ENCODE peak calls at places on chromosomes 12 and 14, in four cellular contexts. One of them, this sample, is unnamed.

GRCh38 chr14:72758420-72758819 is 135.5 kb downstream of the DPF3 start:
- DNase-seq in smooth muscle cell of the brain vasculature: no peak
- DNase-seq in NCI-H345: no peak
- DNase-seq in prostate gland: no peak
- DNase-seq in this sample: no peak

GRCh38 chr12:98002887-98003493 is 512.4 kb upstream of the TMPO start:
- DNase-seq in smooth muscle cell of the brain vasculature: no peak
- DNase-seq in NCI-H345: peak
- DNase-seq in prostate gland: peak
- DNase-seq in this sample: peak

GRCh38 chr12:94644141-94644575 is 6.2 kb downstream of the TMCC3 start:
- DNase-seq in smooth muscle cell of the brain vasculature: no peak
- DNase-seq in NCI-H345: no peak
- DNase-seq in prostate gland: no peak
- DNase-seq in this sample: no peak

GRCh38 chr14:24243336-24243836 is 963 bp upstream of the TINF2 start:
- DNase-seq in smooth muscle cell of the brain vasculature: no peak
- DNase-seq in NCI-H345: no peak
- DNase-seq in prostate gland: no peak
- DNase-seq in this sample: peak

GRCh38 chr12:24719293-24719721 is 229.6 kb downstream of the BCAT1 start:
- DNase-seq in smooth muscle cell of the brain vasculature: no peak
- DNase-seq in NCI-H345: no peak
- DNase-seq in prostate gland: no peak
- DNase-seq in this sample: no peak

GRCh38 chr12:1351926-1352325 is 242.5 kb downstream of the FBXL14 start:
- DNase-seq in smooth muscle cell of the brain vasculature: no peak
- DNase-seq in NCI-H345: no peak
- DNase-seq in prostate gland: no peak
- DNase-seq in this sample: no peak

GRCh38 chr14:31968107-31968810 is 108.8 kb upstream of the ARHGAP5 start:
- DNase-seq in smooth muscle cell of the brain vasculature: no peak
- DNase-seq in NCI-H345: no peak
- DNase-seq in prostate gland: no peak
- DNase-seq in this sample: no peak

GRCh38 chr12:47193066-47193465 is 113.3 kb upstream of the AMIGO2 start:
- DNase-seq in smooth muscle cell of the brain vasculature: no peak
- DNase-seq in NCI-H345: no peak
- DNase-seq in prostate gland: no peak
- DNase-seq in this sample: no peak

GRCh38 chr12:83172441-83172840 is 485.7 kb downstream of the TMTC2 start:
- DNase-seq in smooth muscle cell of the brain vasculature: no peak
- DNase-seq in NCI-H345: no peak
- DNase-seq in prostate gland: no peak
- DNase-seq in this sample: no peak

GRCh38 chr14:91269076-91269991 is 24.8 kb upstream of the GPR68 start:
- DNase-seq in smooth muscle cell of the brain vasculature: no peak
- DNase-seq in NCI-H345: no peak
- DNase-seq in prostate gland: no peak
- DNase-seq in this sample: peak

GRCh38 chr12:132162508-132163031 is 18.3 kb downstream of the NOC4L start:
- DNase-seq in smooth muscle cell of the brain vasculature: peak
- DNase-seq in NCI-H345: no peak
- DNase-seq in prostate gland: no peak
- DNase-seq in this sample: peak

GRCh38 chr12:19058235-19059021 is 71.1 kb upstream of the PLEKHA5 start:
- DNase-seq in smooth muscle cell of the brain vasculature: no peak
- DNase-seq in NCI-H345: no peak
- DNase-seq in prostate gland: no peak
- DNase-seq in this sample: no peak

GRCh38 chr12:64781374-64782029 is 22.3 kb upstream of the GNS start:
- DNase-seq in smooth muscle cell of the brain vasculature: no peak
- DNase-seq in NCI-H345: peak
- DNase-seq in prostate gland: peak
- DNase-seq in this sample: peak

GRCh38 chr12:112004041-112004440 is 8.9 kb downstream of the TMEM116 start:
- DNase-seq in smooth muscle cell of the brain vasculature: no peak
- DNase-seq in NCI-H345: no peak
- DNase-seq in prostate gland: no peak
- DNase-seq in this sample: no peak

GRCh38 chr14:88426271-88426670 is 40.8 kb downstream of the SPATA7 start:
- DNase-seq in smooth muscle cell of the brain vasculature: no peak
- DNase-seq in NCI-H345: no peak
- DNase-seq in prostate gland: no peak
- DNase-seq in this sample: no peak

GRCh38 chr12:82436354-82436753 is 78.0 kb downstream of the METTL25 start:
- DNase-seq in smooth muscle cell of the brain vasculature: no peak
- DNase-seq in NCI-H345: no peak
- DNase-seq in prostate gland: no peak
- DNase-seq in this sample: peak

GRCh38 chr12:48043771-48044170 is 39.5 kb upstream of the COL2A1 start:
- DNase-seq in smooth muscle cell of the brain vasculature: no peak
- DNase-seq in NCI-H345: no peak
- DNase-seq in prostate gland: no peak
- DNase-seq in this sample: no peak

GRCh38 chr12:53115112-53115890 is 12.0 kb downstream of the SOAT2 start:
- DNase-seq in smooth muscle cell of the brain vasculature: no peak
- DNase-seq in NCI-H345: no peak
- DNase-seq in prostate gland: no peak
- DNase-seq in this sample: no peak

GRCh38 chr12:92553389-92553788 is 149.4 kb upstream of the PLEKHG7 start:
- DNase-seq in smooth muscle cell of the brain vasculature: no peak
- DNase-seq in NCI-H345: peak
- DNase-seq in prostate gland: peak
- DNase-seq in this sample: peak

GRCh38 chr12:106039646-106040404 is 98.9 kb downstream of the NUAK1 start:
- DNase-seq in smooth muscle cell of the brain vasculature: no peak
- DNase-seq in NCI-H345: no peak
- DNase-seq in prostate gland: no peak
- DNase-seq in this sample: no peak

GRCh38 chr12:40032433-40033259 is 73.2 kb downstream of the SLC2A13 start:
- DNase-seq in smooth muscle cell of the brain vasculature: no peak
- DNase-seq in NCI-H345: no peak
- DNase-seq in prostate gland: no peak
- DNase-seq in this sample: peak

GRCh38 chr14:100416921-100417451 is 93.8 kb downstream of the SLC25A47 start:
- DNase-seq in smooth muscle cell of the brain vasculature: no peak
- DNase-seq in NCI-H345: no peak
- DNase-seq in prostate gland: no peak
- DNase-seq in this sample: no peak

GRCh38 chr12:125276567-125276966 is 211.3 kb downstream of the AACS start:
- DNase-seq in smooth muscle cell of the brain vasculature: no peak
- DNase-seq in NCI-H345: no peak
- DNase-seq in prostate gland: no peak
- DNase-seq in this sample: no peak

GRCh38 chr12:19409376-19409775 is 29.9 kb upstream of the AEBP2 start:
- DNase-seq in smooth muscle cell of the brain vasculature: no peak
- DNase-seq in NCI-H345: no peak
- DNase-seq in prostate gland: no peak
- DNase-seq in this sample: no peak

GRCh38 chr14:91056361-91056760 is 4.1 kb downstream of the RPS6KA5 start:
- DNase-seq in smooth muscle cell of the brain vasculature: no peak
- DNase-seq in NCI-H345: no peak
- DNase-seq in prostate gland: no peak
- DNase-seq in this sample: no peak

GRCh38 chr14:105879867-105880561 is 353.6 kb downstream of the TMEM121 start:
- DNase-seq in smooth muscle cell of the brain vasculature: no peak
- DNase-seq in NCI-H345: no peak
- DNase-seq in prostate gland: no peak
- DNase-seq in this sample: peak

GRCh38 chr12:32084753-32085152 is 21.9 kb upstream of the BICD1 start:
- DNase-seq in smooth muscle cell of the brain vasculature: no peak
- DNase-seq in NCI-H345: no peak
- DNase-seq in prostate gland: no peak
- DNase-seq in this sample: no peak

GRCh38 chr14:85188836-85189235 is 341.1 kb upstream of the FLRT2 start:
- DNase-seq in smooth muscle cell of the brain vasculature: no peak
- DNase-seq in NCI-H345: no peak
- DNase-seq in prostate gland: no peak
- DNase-seq in this sample: no peak

GRCh38 chr12:65779946-65780345 is 44.3 kb upstream of the HMGA2 start:
- DNase-seq in smooth muscle cell of the brain vasculature: no peak
- DNase-seq in NCI-H345: no peak
- DNase-seq in prostate gland: no peak
- DNase-seq in this sample: no peak

GRCh38 chr12:54489857-54490256 is 7.7 kb upstream of the NCKAP1L start:
- DNase-seq in smooth muscle cell of the brain vasculature: no peak
- DNase-seq in NCI-H345: no peak
- DNase-seq in prostate gland: no peak
- DNase-seq in this sample: no peak

GRCh38 chr12:13428538-13429265 is 232.2 kb downstream of the EMP1 start:
- DNase-seq in smooth muscle cell of the brain vasculature: no peak
- DNase-seq in NCI-H345: no peak
- DNase-seq in prostate gland: no peak
- DNase-seq in this sample: peak

GRCh38 chr12:578743-579449 is 84.3 kb downstream of the NINJ2 start:
- DNase-seq in smooth muscle cell of the brain vasculature: no peak
- DNase-seq in NCI-H345: peak
- DNase-seq in prostate gland: no peak
- DNase-seq in this sample: peak

GRCh38 chr14:63046339-63047268 is 1.3 kb upstream of the KCNH5 start:
- DNase-seq in smooth muscle cell of the brain vasculature: no peak
- DNase-seq in NCI-H345: peak
- DNase-seq in prostate gland: no peak
- DNase-seq in this sample: peak

This sample was measured in NCI-H69.